ENCODE peak calls at places on chromosomes 3 and 15, in nine cellular contexts. S is bronchial epithelial cell, U is A673, J is left ventricle myocardium inferior, C is lung, V is AG10803, F is spleen, A is AG04450, L is RWPE2. X is an unnamed sample.
A peak's percentile ranks its signal among the peaks of the same experiment; 100 is the strongest.

GRCh38 chr15:101056366-101057334 is 137.5 kb downstream of the LRRK1 start:
- DNase-seq in S (peak; percentile 10), U (no peak), J (no peak), C (peak; percentile 24), V (no peak), F (peak; percentile 84), A (no peak), L (peak; percentile 54), X (peak; percentile 60)

GRCh38 chr15:26197719-26198118 is 334.6 kb upstream of the ATP10A start:
- DNase-seq in S (no peak), U (no peak), J (no peak), C (no peak), V (no peak), F (no peak), A (no peak), L (no peak), X (no peak)

GRCh38 chr3:139655880-139656279 is 21.9 kb downstream of the NMNAT3 start:
- DNase-seq in S (peak; percentile 16), U (no peak), J (no peak), C (no peak), V (peak; percentile 32), F (no peak), A (no peak), L (no peak), X (peak; percentile 19)

GRCh38 chr3:10848261-10848660 is 32.2 kb downstream of the SLC6A11 start:
- DNase-seq in S (peak; percentile 77), U (no peak), J (no peak), C (no peak), V (no peak), F (no peak), A (no peak), L (no peak), X (no peak)

GRCh38 chr3:22585504-22585903 is 617.6 kb upstream of the UBE2E2 start:
- DNase-seq in S (peak; percentile 85), U (no peak), J (no peak), C (no peak), V (no peak), F (no peak), A (no peak), L (no peak), X (peak; percentile 42)

GRCh38 chr3:5022187-5022965 is 43.1 kb downstream of the BHLHE40 start:
- DNase-seq in S (peak; percentile 98), U (no peak), J (no peak), C (no peak), V (no peak), F (no peak), A (no peak), L (no peak), X (no peak)

GRCh38 chr3:51974277-51974962 is 444 bp upstream of the ABHD14A start:
- DNase-seq in S (no peak), U (no peak), J (no peak), C (no peak), V (no peak), F (peak; percentile 91), A (no peak), L (no peak), X (no peak)

GRCh38 chr15:41917767-41918430 is 24.0 kb upstream of the SPTBN5 start:
- DNase-seq in S (peak; percentile 78), U (no peak), J (peak; percentile 66), C (no peak), V (peak; percentile 71), F (peak; percentile 49), A (no peak), L (peak; percentile 45), X (peak; percentile 75)

GRCh38 chr3:46916278-46916677 is 38.8 kb downstream of the PTH1R start:
- DNase-seq in S (no peak), U (no peak), J (no peak), C (no peak), V (no peak), F (no peak), A (no peak), L (no peak), X (no peak)

GRCh38 chr3:45792036-45792435 is 4.3 kb downstream of the SLC6A20 start:
- DNase-seq in S (no peak), U (no peak), J (no peak), C (no peak), V (no peak), F (no peak), A (no peak), L (no peak), X (no peak)

GRCh38 chr3:23075478-23075877 is 127.6 kb upstream of the UBE2E2 start:
- DNase-seq in S (no peak), U (no peak), J (no peak), C (no peak), V (peak; percentile 71), F (no peak), A (no peak), L (no peak), X (peak; percentile 89)

GRCh38 chr3:105367406-105368213 is 901 bp downstream of the ALCAM start:
- DNase-seq in S (peak; percentile 70), U (peak; percentile 64), J (peak; percentile 62), C (peak; percentile 78), V (peak; percentile 69), F (peak; percentile 92), A (no peak), L (peak; percentile 69), X (peak; percentile 73)

GRCh38 chr3:155958676-155959075 is 88.2 kb downstream of the GMPS start:
- DNase-seq in S (no peak), U (no peak), J (no peak), C (no peak), V (no peak), F (no peak), A (no peak), L (no peak), X (no peak)

GRCh38 chr3:32423956-32424558 is 32.4 kb downstream of the CMTM7 start:
- DNase-seq in S (no peak), U (no peak), J (no peak), C (no peak), V (no peak), F (peak; percentile 82), A (no peak), L (no peak), X (no peak)

GRCh38 chr3:158539414-158540014 is 31.5 kb upstream of the MLF1 start:
- DNase-seq in S (peak; percentile 38), U (peak; percentile 59), J (no peak), C (no peak), V (peak; percentile 52), F (no peak), A (peak; percentile 16), L (no peak), X (peak; percentile 71)

GRCh38 chr3:113758389-113759029 is 11.7 kb downstream of the ATP6V1A start:
- DNase-seq in S (peak; percentile 52), U (no peak), J (no peak), C (no peak), V (peak; percentile 74), F (no peak), A (no peak), L (no peak), X (peak; percentile 60)

GRCh38 chr15:75836953-75837321 is 6.3 kb upstream of the UBE2Q2 start:
- DNase-seq in S (peak; percentile 88), U (peak; percentile 40), J (no peak), C (no peak), V (peak; percentile 84), F (no peak), A (no peak), L (no peak), X (peak; percentile 72)

DNA sequence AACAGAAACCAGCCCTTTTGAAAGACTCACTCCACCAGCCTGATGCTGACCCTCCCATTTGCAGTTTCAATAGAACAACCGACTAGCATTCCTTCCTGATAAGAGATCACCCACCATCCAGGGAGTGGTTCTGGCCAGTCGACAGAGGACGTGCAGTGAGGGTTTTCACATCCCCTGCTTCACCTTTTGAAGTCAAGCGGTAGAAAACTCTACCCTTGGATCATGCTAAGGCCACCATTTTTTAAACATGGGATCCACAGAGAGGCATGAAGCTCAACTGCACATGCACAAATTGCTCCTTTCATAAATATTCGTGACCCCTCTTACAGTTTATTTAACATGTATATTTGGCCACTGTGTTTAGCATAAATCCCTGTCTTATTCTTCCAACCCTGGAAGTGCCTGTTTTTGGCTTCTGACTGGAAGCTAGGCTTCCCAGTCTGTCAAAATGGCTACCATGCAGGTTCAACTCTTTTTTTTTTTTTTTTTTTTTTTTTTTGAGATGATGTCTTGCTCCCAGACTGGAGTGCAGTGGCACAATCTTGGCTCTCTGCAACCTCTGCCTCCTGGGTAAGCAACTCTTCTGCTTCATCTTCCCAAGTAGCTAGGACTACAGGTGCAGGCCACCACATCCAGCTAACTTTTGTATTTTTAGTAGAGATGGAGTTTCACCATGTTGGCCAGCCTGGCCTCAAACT is 1.0 kb upstream of the THUMPD3 start:
- DNase-seq in S (no peak), U (no peak), J (no peak), C (no peak), V (no peak), F (no peak), A (no peak), L (no peak), X (no peak)
- H3K4me3 ChIP-seq in S (no peak overlapping the region), U (no peak overlapping the region), J (peak overlapping the region; percentile 89), C (no peak overlapping the region), V (peak overlapping the region; percentile 82), F (no peak overlapping the region), A (peak overlapping the region; percentile 74), L (peak overlapping the region; percentile 63), X (peak overlapping the region; percentile 69)

GRCh38 chr3:55609230-55610100 is 122.4 kb upstream of the WNT5A start:
- DNase-seq in S (no peak), U (no peak), J (no peak), C (no peak), V (no peak), F (no peak), A (no peak), L (no peak), X (no peak)
- TF ChIP-seq CTCF in S (peak; percentile 10), U (peak; percentile 30), J (no peak), C (no peak), V (no peak), F (no peak), A (no peak), L (no peak), X (peak; percentile 19)

DNA sequence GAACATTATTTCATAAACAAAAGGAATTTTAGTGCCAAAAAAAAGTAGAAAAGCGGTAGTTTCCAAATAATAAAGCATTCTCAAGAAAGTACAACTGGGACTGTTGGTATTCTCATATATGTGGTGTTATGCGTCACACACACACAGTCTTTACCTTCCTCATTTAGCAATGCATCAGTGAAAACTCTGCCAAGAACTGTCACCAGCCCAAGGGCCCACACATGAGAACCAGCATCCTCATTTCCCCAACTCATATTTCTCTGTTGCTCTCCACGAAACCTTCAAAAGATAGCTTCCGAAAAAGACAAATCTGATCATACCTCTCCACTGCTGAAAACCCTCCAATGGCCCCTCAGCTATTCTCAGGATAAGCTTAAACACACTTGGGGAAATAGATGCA is 150.7 kb downstream of the CADPS start:
- DNase-seq in S (no peak), U (no peak), J (no peak), C (no peak), V (no peak), F (no peak), A (no peak), L (no peak), X (no peak)
- H3K4me3 ChIP-seq in S (no peak overlapping the region), U (no peak overlapping the region), J (no peak overlapping the region), C (no peak overlapping the region), V (no peak overlapping the region), F (no peak overlapping the region), A (no peak overlapping the region), L (no peak overlapping the region), X (no peak overlapping the region)

DNA sequence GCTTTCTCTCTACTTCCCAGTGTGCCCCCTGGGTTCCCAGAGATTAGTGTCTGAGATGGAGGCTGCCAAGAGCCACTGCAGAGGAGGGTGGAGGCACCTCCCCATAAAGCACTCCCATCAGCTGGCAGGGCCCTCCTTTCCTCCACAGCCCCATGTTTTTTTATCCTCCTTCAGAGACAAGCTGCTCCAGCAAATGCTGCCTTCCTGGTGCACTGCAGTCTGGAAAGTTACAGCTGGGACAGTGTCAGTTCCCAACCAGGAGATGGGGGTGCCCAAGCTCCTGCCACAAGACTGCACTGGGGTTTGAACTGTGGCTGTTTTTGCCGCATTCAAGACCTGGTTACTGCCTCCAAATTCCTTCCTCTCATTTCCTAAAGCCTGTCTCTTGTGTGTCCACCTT is 206.1 kb downstream of the CADPS start:
- DNase-seq in S (no peak), U (no peak), J (no peak), C (no peak), V (no peak), F (no peak), A (no peak), L (no peak), X (no peak)
- TF ChIP-seq CTCF in S (no peak), U (no peak), J (no peak), C (no peak), V (no peak), F (no peak), A (no peak), L (no peak), X (no peak)

X was measured in cardiac fibroblast.